ENCODE peak calls at places on chromosomes 12 and 14, in ten cellular contexts. F is endodermal cell, L is lower lobe of right lung, Q is PC-9, K is left lung, P is colonic mucosa, B is heart right ventricle, S is pancreas, C is dorsolateral prefrontal cortex, H is ovary. X is an unnamed sample.

GRCh38 chr14:91737619-91738018 is 5.7 kb upstream of the CATSPERB start:
- DNase-seq in F (no peak), L (no peak), Q (no peak), K (no peak), P (no peak), B (no peak), S (no peak), C (no peak), H (no peak), X (no peak)

GRCh38 chr12:96986883-96987523 is 79.9 kb downstream of the NEDD1 start:
- DNase-seq in F (peak), L (no peak), Q (no peak), K (no peak), P (no peak), B (no peak), S (no peak), C (no peak), H (no peak), X (peak)

GRCh38 chr14:74405663-74406062 is 20.3 kb downstream of the SYNDIG1L start:
- DNase-seq in F (peak), L (peak), Q (no peak), K (no peak), P (no peak), B (no peak), S (no peak), C (no peak), H (no peak), X (no peak)

GRCh38 chr14:96104469-96105057 is 65.4 kb downstream of the C14orf132 start:
- DNase-seq in F (peak), L (peak), Q (peak), K (peak), P (peak), B (peak), S (peak), C (no peak), H (peak), X (peak)

GRCh38 chr12:121293603-121294002 is 2.9 kb downstream of the CAMKK2 start:
- DNase-seq in F (no peak), L (no peak), Q (no peak), K (no peak), P (no peak), B (no peak), S (no peak), C (no peak), H (no peak), X (no peak)

GRCh38 chr12:53427905-53428594 is 4.4 kb downstream of the AMHR2 start:
- DNase-seq in F (no peak), L (no peak), Q (peak), K (no peak), P (no peak), B (no peak), S (no peak), C (no peak), H (no peak), X (peak)

GRCh38 chr14:65361920-65362319 is 50.6 kb upstream of the FUT8 start:
- DNase-seq in F (no peak), L (no peak), Q (no peak), K (no peak), P (no peak), B (no peak), S (no peak), C (peak), H (peak), X (no peak)

GRCh38 chr12:40204337-40204736 is 20.5 kb upstream of the LRRK2 start:
- DNase-seq in F (no peak), L (no peak), Q (no peak), K (no peak), P (no peak), B (no peak), S (no peak), C (no peak), H (no peak), X (no peak)

GRCh38 chr14:102111101-102111500 is 24.3 kb upstream of the HSP90AA1 start:
- DNase-seq in F (no peak), L (no peak), Q (no peak), K (no peak), P (no peak), B (no peak), S (no peak), C (no peak), H (no peak), X (no peak)

GRCh38 chr14:72925815-72926291 is 411 bp upstream of the DCAF4 start:
- DNase-seq in F (no peak), L (no peak), Q (no peak), K (no peak), P (no peak), B (no peak), S (no peak), C (no peak), H (no peak), X (no peak)

GRCh38 chr14:72925171-72925759 is 999 bp upstream of the DCAF4 start:
- DNase-seq in F (peak), L (no peak), Q (no peak), K (no peak), P (peak), B (no peak), S (peak), C (no peak), H (peak), X (no peak)

GRCh38 chr14:72926292-72927028 is at the start of gene DCAF4:
- DNase-seq in F (peak), L (peak), Q (peak), K (peak), P (peak), B (peak), S (peak), C (peak), H (peak), X (peak)

GRCh38 chr14:72929316-72930080 is 3.2 kb downstream of the DCAF4 start:
- DNase-seq in F (peak), L (no peak), Q (no peak), K (no peak), P (no peak), B (no peak), S (no peak), C (no peak), H (no peak), X (no peak)

GRCh38 chr14:72928872-72929271 is 2.6 kb downstream of the DCAF4 start:
- DNase-seq in F (peak), L (no peak), Q (no peak), K (no peak), P (no peak), B (no peak), S (no peak), C (no peak), H (no peak), X (no peak)
- H3K27ac ChIP-seq in F (no peak), L (no peak), Q (no peak), K (no peak), P (no peak), B (no peak), S (no peak), C (no peak), H (no peak), X (no peak)

GRCh38 chr14:94423465-94424056 is 29.0 kb downstream of the SERPINA11 start:
- DNase-seq in F (peak), L (peak), Q (no peak), K (peak), P (peak), B (peak), S (peak), C (peak), H (peak), X (peak)
- TF ChIP-seq CTCF in F (peak), L (peak), Q (peak), K (peak), P (peak), B (peak), S (peak), C (peak), H (no peak), X (peak)

GRCh38 chr14:54589843-54590242 is 22.9 kb downstream of the SAMD4A start:
- DNase-seq in F (no peak), L (no peak), Q (no peak), K (no peak), P (no peak), B (no peak), S (no peak), C (no peak), H (no peak), X (no peak)
- H3K27ac ChIP-seq in F (no peak), L (no peak), Q (no peak), K (no peak), P (no peak), B (no peak), S (no peak), C (no peak), H (no peak), X (no peak)

GRCh38 chr14:60161176-60162107 is 3.8 kb downstream of the DHRS7 start:
- DNase-seq in F (no peak), L (no peak), Q (peak), K (no peak), P (no peak), B (no peak), S (no peak), C (no peak), H (peak), X (peak)
- TF ChIP-seq CTCF in F (no peak), L (no peak), Q (no peak), K (no peak), P (no peak), B (no peak), S (no peak), C (no peak), H (no peak), X (no peak)

DNA sequence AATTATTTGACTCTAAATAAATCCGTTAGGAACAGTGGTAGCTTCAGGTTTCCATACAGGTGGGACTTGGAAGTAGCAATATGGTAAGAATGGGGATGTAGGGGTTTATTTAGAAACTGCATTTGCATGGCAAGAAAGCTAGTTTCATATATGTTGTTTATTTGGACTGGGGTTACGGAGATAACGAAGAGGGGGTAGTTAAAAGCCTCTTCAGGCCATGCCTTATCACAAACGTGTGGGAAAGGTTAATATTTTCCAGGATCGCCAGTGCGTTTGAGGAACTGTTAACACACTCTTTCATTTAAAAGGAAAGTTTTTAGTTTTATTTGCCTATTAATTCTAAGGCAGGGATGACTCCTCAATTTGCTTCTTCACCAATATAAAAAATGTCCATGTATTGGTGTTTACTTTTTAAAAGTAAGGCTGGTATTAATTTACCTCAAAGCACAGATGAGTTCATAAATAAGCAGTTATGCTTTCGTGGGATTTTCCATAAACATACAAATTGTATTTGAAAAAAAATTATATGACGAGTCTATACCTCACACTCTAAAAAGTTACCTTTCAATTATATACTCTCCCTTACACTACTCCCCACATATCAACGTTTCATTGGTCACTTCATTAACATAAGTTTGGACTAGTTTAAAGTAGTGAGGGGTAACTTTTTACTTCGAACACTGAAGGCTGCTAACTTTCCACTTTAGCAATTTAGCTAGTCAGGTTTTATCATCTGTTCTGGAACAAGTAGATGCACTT is 813 bp downstream of the RAB2B start:
- DNase-seq in F (no peak), L (no peak), Q (no peak), K (no peak), P (no peak), B (no peak), S (no peak), C (no peak), H (no peak), X (peak)
- H3K27ac ChIP-seq in F (no peak), L (peak), Q (peak), K (peak), P (peak), B (no peak), S (peak), C (peak), H (no peak), X (peak)

GRCh38 chr12:42570076-42570475 is 19.5 kb downstream of the PRICKLE1 start:
- DNase-seq in F (no peak), L (no peak), Q (peak), K (no peak), P (no peak), B (no peak), S (no peak), C (no peak), H (no peak), X (no peak)
- TF ChIP-seq CTCF in F (no peak), L (no peak), Q (no peak), K (no peak), P (no peak), B (no peak), S (no peak), C (no peak), H (no peak), X (no peak)